ENCODE peak calls at places on chromosomes 12 and 14, in four cellular contexts. One of them, this sample, is unnamed.

GRCh38 chr12:47549258-47549657 is 156.6 kb downstream of the RPAP3 start:
- DNase-seq in H1: no peak
- DNase-seq in GM12878: no peak
- DNase-seq in HepG2: no peak
- DNase-seq in this sample: no peak

GRCh38 chr14:75871181-75871880 is 110.5 kb downstream of the TGFB3 start:
- DNase-seq in H1: no peak
- DNase-seq in GM12878: no peak
- DNase-seq in HepG2: no peak
- DNase-seq in this sample: no peak

GRCh38 chr14:54025661-54026060 is 69.0 kb upstream of the BMP4 start:
- DNase-seq in H1: no peak
- DNase-seq in HepG2: peak; percentile 36
- DNase-seq in GM12878: no peak
- DNase-seq in this sample: no peak

GRCh38 chr14:68899033-68899603 is 80.0 kb downstream of the ACTN1 start:
- DNase-seq in HepG2: no peak
- DNase-seq in H1: no peak
- DNase-seq in GM12878: no peak
- DNase-seq in this sample: no peak

GRCh38 chr14:54002653-54003052 is 46.0 kb upstream of the BMP4 start:
- DNase-seq in GM12878: no peak
- DNase-seq in HepG2: no peak
- DNase-seq in H1: no peak
- DNase-seq in this sample: no peak

GRCh38 chr14:34713681-34714319 is 593 bp downstream of the CFL2 start:
- DNase-seq in HepG2: peak; percentile 55
- DNase-seq in H1: no peak
- DNase-seq in GM12878: no peak
- DNase-seq in this sample: no peak

GRCh38 chr14:50312734-50313054 is 570 bp downstream of the DMAC2L start:
- DNase-seq in H1: no peak
- DNase-seq in GM12878: no peak
- DNase-seq in HepG2: peak; percentile 42
- DNase-seq in this sample: no peak

GRCh38 chr12:6647083-6647604 is at the start of gene ACRBP:
- DNase-seq in H1: no peak
- DNase-seq in HepG2: no peak
- DNase-seq in GM12878: no peak
- DNase-seq in this sample: peak; percentile 84

GRCh38 chr12:69929531-69929930 is 104.5 kb downstream of the MYRFL start:
- DNase-seq in HepG2: no peak
- DNase-seq in GM12878: no peak
- DNase-seq in H1: no peak
- DNase-seq in this sample: no peak

GRCh38 chr12:91226-91625 is 24.7 kb downstream of the IQSEC3 start:
- DNase-seq in H1: no peak
- DNase-seq in GM12878: no peak
- DNase-seq in HepG2: no peak
- DNase-seq in this sample: no peak

GRCh38 chr12:52788111-52788875 is 7.6 kb downstream of the KRT3 start:
- DNase-seq in H1: no peak
- DNase-seq in HepG2: no peak
- DNase-seq in GM12878: no peak
- DNase-seq in this sample: no peak

GRCh38 chr12:20946732-20947131 is 136.2 kb downstream of the SLCO1B3 start:
- DNase-seq in H1: no peak
- DNase-seq in GM12878: no peak
- DNase-seq in HepG2: peak; percentile 1
- DNase-seq in this sample: peak; percentile 71

GRCh38 chr14:58059121-58059520 is 92.9 kb downstream of the ARMH4 start:
- DNase-seq in HepG2: no peak
- DNase-seq in GM12878: no peak
- DNase-seq in H1: no peak
- DNase-seq in this sample: no peak

GRCh38 chr12:56377310-56377988 is 14.8 kb upstream of the APOF start:
- DNase-seq in H1: no peak
- DNase-seq in GM12878: no peak
- DNase-seq in HepG2: no peak
- DNase-seq in this sample: peak; percentile 48

GRCh38 chr12:15306605-15307004 is 15.7 kb upstream of the PTPRO start:
- DNase-seq in H1: no peak
- DNase-seq in GM12878: no peak
- DNase-seq in HepG2: no peak
- DNase-seq in this sample: no peak

GRCh38 chr14:77214216-77214615 is 32.6 kb downstream of the TMEM63C start:
- DNase-seq in GM12878: no peak
- DNase-seq in HepG2: no peak
- DNase-seq in H1: no peak
- DNase-seq in this sample: no peak

GRCh38 chr12:122208073-122208820 is 4.7 kb downstream of the B3GNT4 start:
- DNase-seq in HepG2: no peak
- DNase-seq in H1: no peak
- DNase-seq in GM12878: no peak
- DNase-seq in this sample: no peak

GRCh38 chr14:23316300-23316699 is 5.0 kb upstream of the PABPN1 start:
- DNase-seq in H1: no peak
- DNase-seq in GM12878: no peak
- DNase-seq in HepG2: no peak
- DNase-seq in this sample: no peak

GRCh38 chr12:121120323-121120722 is 12.4 kb upstream of the P2RX7 start:
- DNase-seq in H1: no peak
- DNase-seq in GM12878: no peak
- DNase-seq in HepG2: no peak
- DNase-seq in this sample: no peak

GRCh38 chr14:98956181-98956580 is 315.8 kb downstream of the BCL11B start:
- DNase-seq in H1: no peak
- DNase-seq in GM12878: no peak
- DNase-seq in HepG2: no peak
- DNase-seq in this sample: no peak

GRCh38 chr12:99769581-99769980 is 122.0 kb downstream of the GARIN6 start:
- DNase-seq in GM12878: no peak
- DNase-seq in H1: no peak
- DNase-seq in HepG2: no peak
- DNase-seq in this sample: no peak

GRCh38 chr14:50559990-50560928 is at the start of gene ATL1:
- DNase-seq in GM12878: no peak
- DNase-seq in H1: no peak
- DNase-seq in HepG2: no peak
- DNase-seq in this sample: peak; percentile 42

GRCh38 chr12:5523396-5524115 is 91.6 kb downstream of the NTF3 start:
- DNase-seq in GM12878: no peak
- DNase-seq in HepG2: no peak
- DNase-seq in H1: no peak
- DNase-seq in this sample: no peak

GRCh38 chr12:95277139-95277538 is 59.5 kb downstream of the VEZT start:
- DNase-seq in GM12878: no peak
- DNase-seq in H1: no peak
- DNase-seq in HepG2: no peak
- DNase-seq in this sample: no peak

GRCh38 chr12:51323966-51324895 is at the start of gene BIN2:
- DNase-seq in GM12878: no peak
- DNase-seq in HepG2: no peak
- DNase-seq in H1: no peak
- DNase-seq in this sample: no peak

GRCh38 chr12:83016226-83016835 is 329.6 kb downstream of the TMTC2 start:
- DNase-seq in GM12878: no peak
- DNase-seq in HepG2: peak; percentile 5
- DNase-seq in H1: no peak
- DNase-seq in this sample: no peak

GRCh38 chr14:31336646-31337045 is 83.7 kb downstream of the HEATR5A start:
- DNase-seq in GM12878: no peak
- DNase-seq in H1: no peak
- DNase-seq in HepG2: peak; percentile 87
- DNase-seq in this sample: no peak

GRCh38 chr12:12172106-12172511 is 94.7 kb downstream of the LRP6 start:
- DNase-seq in GM12878: peak; percentile 90
- DNase-seq in H1: no peak
- DNase-seq in HepG2: no peak
- DNase-seq in this sample: no peak

GRCh38 chr12:124476011-124476400 is 91.4 kb downstream of the NCOR2 start:
- DNase-seq in GM12878: no peak
- DNase-seq in H1: no peak
- DNase-seq in HepG2: no peak
- DNase-seq in this sample: no peak

GRCh38 chr12:65430571-65431306 is 152.3 kb downstream of the MSRB3 start:
- DNase-seq in HepG2: peak; percentile 10
- DNase-seq in GM12878: no peak
- DNase-seq in H1: no peak
- DNase-seq in this sample: no peak

GRCh38 chr12:22321620-22322019 is 12.9 kb downstream of the ST8SIA1 start:
- DNase-seq in GM12878: no peak
- DNase-seq in H1: no peak
- DNase-seq in HepG2: no peak
- DNase-seq in this sample: no peak

GRCh38 chr12:110733089-110733715 is 9.5 kb downstream of the PPP1CC start:
- DNase-seq in GM12878: no peak
- DNase-seq in HepG2: no peak
- DNase-seq in H1: no peak
- DNase-seq in this sample: no peak

GRCh38 chr12:45713108-45713507 is 16.4 kb upstream of the ARID2 start:
- DNase-seq in H1: no peak
- DNase-seq in HepG2: no peak
- DNase-seq in GM12878: no peak
- DNase-seq in this sample: no peak

GRCh38 chr14:104891664-104892500 is 26.8 kb downstream of the CEP170B start:
- DNase-seq in H1: no peak
- DNase-seq in HepG2: no peak
- DNase-seq in GM12878: no peak
- DNase-seq in this sample: no peak

GRCh38 chr14:89466460-89466859 is 49.4 kb upstream of the FOXN3 start:
- DNase-seq in GM12878: no peak
- DNase-seq in H1: no peak
- DNase-seq in HepG2: no peak
- DNase-seq in this sample: no peak

GRCh38 chr14:60561845-60562746 is 53.1 kb downstream of the SIX6 start:
- DNase-seq in H1: peak; percentile 53
- DNase-seq in HepG2: peak; percentile 45
- DNase-seq in GM12878: peak; percentile 19
- DNase-seq in this sample: peak; percentile 74
- TF ChIP-seq SUZ12 in H1: no peak
- TF ChIP-seq SUZ12 in HepG2: no peak
- TF ChIP-seq SUZ12 in GM12878: no peak
- TF ChIP-seq SUZ12 in this sample: no peak

GRCh38 chr14:93010543-93011541 is 87.9 kb downstream of the CHGA start:
- DNase-seq in H1: no peak
- DNase-seq in HepG2: peak; percentile 73
- DNase-seq in GM12878: no peak
- DNase-seq in this sample: no peak
- H3K4me1 ChIP-seq in H1: no peaks in the 10 kb centered on the region
- H3K4me1 ChIP-seq in HepG2: peaks cover 51% of the 10 kb centered on the region
- H3K4me1 ChIP-seq in GM12878: peaks cover 25% of the 10 kb centered on the region
- H3K4me1 ChIP-seq in this sample: peaks cover 9% of the 10 kb centered on the region

DNA sequence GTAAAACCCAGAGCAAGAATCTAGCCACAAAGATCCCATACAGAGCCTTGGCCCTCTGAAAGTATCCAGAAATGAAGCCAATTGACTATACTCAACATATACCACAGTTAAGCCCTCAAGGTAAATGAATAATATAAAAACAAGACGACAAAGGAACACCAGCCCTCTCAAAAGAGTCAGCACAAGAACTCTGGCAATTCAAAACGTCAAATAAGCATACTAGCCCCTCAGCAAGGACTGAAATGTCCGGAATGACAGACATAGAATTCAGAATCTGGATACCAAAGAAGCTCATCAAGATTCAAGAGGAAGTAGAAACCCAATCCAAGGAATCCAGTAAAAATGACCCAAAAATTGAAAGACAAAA is 49.9 kb downstream of the GTF2A1 start:
- DNase-seq in HepG2: no peak
- DNase-seq in GM12878: no peak
- DNase-seq in H1: no peak
- DNase-seq in this sample: no peak
- H3K4me3 ChIP-seq in HepG2: no peak overlapping the region
- H3K4me3 ChIP-seq in GM12878: no peak overlapping the region
- H3K4me3 ChIP-seq in H1: no peak overlapping the region
- H3K4me3 ChIP-seq in this sample: no peak overlapping the region

DNA sequence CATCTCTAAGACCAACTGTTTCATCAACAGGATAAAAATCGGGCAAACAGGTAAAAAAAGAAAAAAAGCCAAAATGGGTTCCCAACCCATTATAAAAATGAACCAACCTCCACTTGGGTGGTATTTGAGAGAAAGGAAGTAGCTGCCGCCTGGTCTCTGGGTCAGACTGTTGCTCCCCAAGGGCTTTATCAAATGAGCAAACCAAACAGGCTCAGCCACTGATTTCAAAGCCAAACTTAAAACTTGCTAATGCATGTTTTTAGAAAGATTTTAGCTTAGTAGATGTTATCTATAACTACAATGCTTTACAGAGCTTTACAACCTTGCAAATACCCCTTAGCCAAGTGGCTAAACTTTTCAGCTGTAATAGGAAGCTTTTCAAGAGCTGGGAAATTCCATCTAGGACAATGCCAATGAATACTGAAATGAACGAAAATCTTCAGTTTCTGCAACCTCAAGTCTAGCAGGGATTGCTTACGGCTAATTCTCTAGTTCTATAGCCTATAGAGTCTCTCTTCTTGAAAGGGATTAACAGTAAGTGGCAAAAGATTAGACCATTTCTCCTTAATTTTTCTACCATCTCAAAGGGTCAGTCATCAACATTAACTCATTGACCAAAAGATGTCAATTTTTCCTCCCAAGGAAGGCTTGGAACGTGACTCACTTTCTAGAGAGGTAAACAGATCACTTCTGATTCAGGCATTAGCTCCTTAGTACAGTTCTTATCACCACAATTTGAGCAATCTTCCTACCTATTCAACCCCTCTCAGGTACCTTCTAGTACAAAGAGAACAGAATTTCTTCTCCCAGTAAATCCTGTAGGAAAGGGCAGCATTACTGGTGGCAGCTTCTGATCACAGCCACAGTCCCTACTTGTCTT is 4.2 kb downstream of the PPM1H start:
- DNase-seq in HepG2: no peak
- DNase-seq in H1: no peak
- DNase-seq in GM12878: no peak
- DNase-seq in this sample: no peak
- TF ChIP-seq SUZ12 in HepG2: no peak
- TF ChIP-seq SUZ12 in H1: no peak
- TF ChIP-seq SUZ12 in GM12878: no peak
- TF ChIP-seq SUZ12 in this sample: no peak

This sample was measured in NT2/D1.